ENCODE peak calls at places on chromosomes 13 and 19, in five cellular contexts. V is Karpas-422, P is spleen, N is M059J, B is cardiac muscle cell. E is an unnamed sample.

GRCh38 chr19:40502647-40503046 is 35.8 kb downstream of the SPTBN4 start:
- DNase-seq in N (peak), P (no peak), V (peak), B (no peak), E (peak)

GRCh38 chr19:43636121-43636683 is 3.4 kb downstream of the CADM4 start:
- DNase-seq in V (no peak), N (peak), B (no peak), P (no peak), E (no peak)

GRCh38 chr19:10766681-10767201 is 48.9 kb downstream of the DNM2 start:
- DNase-seq in V (no peak), N (no peak), P (no peak), B (no peak), E (no peak)

GRCh38 chr19:31519216-31519615 is 170.0 kb upstream of the TSHZ3 start:
- DNase-seq in V (no peak), P (no peak), N (no peak), B (no peak), E (no peak)

GRCh38 chr13:28659611-28659970 is 661 bp downstream of the POMP start:
- DNase-seq in B (no peak), N (peak), P (no peak), V (no peak), E (no peak)

GRCh38 chr13:32165791-32166190 is 134.2 kb downstream of the FRY start:
- DNase-seq in V (no peak), P (no peak), N (no peak), B (no peak), E (no peak)

GRCh38 chr13:74203576-74203975 is 69.4 kb upstream of the KLF12 start:
- DNase-seq in B (no peak), N (peak), V (no peak), P (no peak), E (no peak)

GRCh38 chr13:35882722-35883497 is 248.3 kb downstream of the DCLK1 start:
- DNase-seq in P (no peak), V (no peak), N (peak), B (no peak), E (no peak)

GRCh38 chr19:14073925-14074838 is 1.6 kb downstream of the MISP3 start:
- DNase-seq in B (peak), N (peak), P (peak), V (peak), E (peak)

GRCh38 chr13:40490086-40490723 is 176.2 kb downstream of the FOXO1 start:
- DNase-seq in B (no peak), P (no peak), V (no peak), N (no peak), E (no peak)

GRCh38 chr19:29583196-29584006 is 22.7 kb upstream of the POP4 start:
- DNase-seq in V (no peak), B (no peak), N (peak), P (no peak), E (no peak)

GRCh38 chr19:38386968-38387549 is 775 bp downstream of the GGN start:
- DNase-seq in B (peak), V (no peak), P (peak), N (no peak), E (no peak)

GRCh38 chr19:38946229-38947010 is 15.7 kb downstream of the MRPS12 start:
- DNase-seq in B (no peak), V (no peak), P (peak), N (no peak), E (no peak)

GRCh38 chr19:51587264-51588191 is 16.4 kb downstream of the ZNF175 start:
- DNase-seq in P (no peak), V (no peak), N (no peak), B (no peak), E (no peak)

GRCh38 chr19:17766543-17767131 is 15.4 kb downstream of the FCHO1 start:
- DNase-seq in N (peak), B (peak), V (peak), P (peak), E (peak)

GRCh38 chr19:15507068-15508034 is 974 bp upstream of the CYP4F22 start:
- DNase-seq in B (no peak), N (no peak), P (no peak), V (no peak), E (no peak)

GRCh38 chr19:15337202-15337601 is 4.9 kb upstream of the BRD4 start:
- DNase-seq in B (no peak), N (peak), V (no peak), P (peak), E (no peak)

GRCh38 chr13:74867460-74867859 is 614.5 kb downstream of the TBC1D4 start:
- DNase-seq in P (no peak), N (peak), B (no peak), V (no peak), E (no peak)

GRCh38 chr13:19650742-19651141 is 17.3 kb downstream of the MPHOSPH8 start:
- DNase-seq in P (no peak), V (no peak), N (no peak), B (no peak), E (no peak)

GRCh38 chr13:98557934-98558630 is 18.8 kb downstream of the STK24 start:
- DNase-seq in P (no peak), N (peak), B (no peak), V (no peak), E (no peak)

GRCh38 chr19:12800873-12801465 is 631 bp downstream of the PRDX2 start:
- DNase-seq in B (peak), P (peak), V (peak), N (no peak), E (no peak)

GRCh38 chr19:47518139-47518538 is 3.3 kb upstream of the NAPA start:
- DNase-seq in B (no peak), N (no peak), V (no peak), P (no peak), E (no peak)

GRCh38 chr19:49506575-49507105 is 5.8 kb upstream of the FCGRT start:
- DNase-seq in N (peak), B (peak), V (peak), P (peak), E (peak)

GRCh38 chr19:41821003-41821735 is 23.3 kb downstream of the LYPD4 start:
- DNase-seq in V (peak), B (no peak), P (peak), N (peak), E (peak)

GRCh38 chr13:27261376-27261775 is 9.3 kb upstream of the RASL11A start:
- DNase-seq in P (no peak), B (no peak), N (peak), V (no peak), E (no peak)